ENCODE peak calls at places on chromosomes 11 and 22, in nine cellular contexts. C, Y, M, I, J, D, A, T and Q are unnamed samples.

GRCh38 chr11:32148824-32149223 is 58.0 kb downstream of the RCN1 start:
- DNase-seq in J (no peak), M (no peak), T (no peak), I (no peak), C (no peak), A (no peak), Y (no peak), D (no peak), Q (no peak)

GRCh38 chr11:20754957-20755356 is 85.6 kb downstream of the NELL1 start:
- DNase-seq in Y (no peak), T (no peak), C (no peak), A (no peak), J (no peak), D (peak), I (no peak), M (no peak), Q (no peak)

GRCh38 chr22:37197451-37198289 is 9.6 kb upstream of the C1QTNF6 start:
- DNase-seq in M (peak), J (no peak), A (peak), Y (no peak), I (no peak), C (no peak), T (peak), D (no peak), Q (no peak)

GRCh38 chr22:17633217-17633997 is 4.9 kb upstream of the ATP6V1E1 start:
- DNase-seq in J (no peak), Y (no peak), C (no peak), T (no peak), D (no peak), A (no peak), M (peak), I (no peak), Q (no peak)

GRCh38 chr11:8224161-8224591 is 39.5 kb downstream of the LMO1 start:
- DNase-seq in A (no peak), Y (no peak), T (no peak), J (no peak), D (no peak), C (no peak), I (no peak), M (no peak), Q (no peak)

GRCh38 chr11:75766449-75767227 is 1.9 kb upstream of the DGAT2 start:
- DNase-seq in D (no peak), C (no peak), A (no peak), J (no peak), I (no peak), Y (no peak), M (no peak), T (no peak), Q (no peak)

GRCh38 chr11:111724615-111725129 is 41.5 kb downstream of the PPP2R1B start:
- DNase-seq in I (no peak), D (no peak), Y (no peak), T (no peak), J (no peak), A (no peak), C (no peak), M (no peak), Q (no peak)

GRCh38 chr22:42439821-42440674 is 7.8 kb upstream of the NFAM1 start:
- DNase-seq in I (no peak), D (no peak), J (no peak), C (no peak), T (no peak), A (no peak), Y (no peak), M (peak), Q (no peak)

GRCh38 chr11:113874920-113875413 is 405 bp downstream of the USP28 start:
- DNase-seq in C (no peak), D (peak), M (no peak), J (peak), I (no peak), T (peak), A (no peak), Y (no peak), Q (peak)

GRCh38 chr11:70110538-70111055 is 32.5 kb downstream of the ANO1 start:
- DNase-seq in T (no peak), Y (no peak), A (no peak), M (no peak), J (no peak), I (no peak), D (no peak), C (no peak), Q (no peak)

GRCh38 chr11:61912991-61913698 is 4.2 kb downstream of the RAB3IL1 start:
- DNase-seq in I (no peak), Y (no peak), J (no peak), M (no peak), T (no peak), C (no peak), A (peak), D (no peak), Q (no peak)

GRCh38 chr11:103842795-103843194 is 193.6 kb upstream of the DDI1 start:
- DNase-seq in I (no peak), C (peak), J (no peak), D (no peak), M (peak), T (peak), A (no peak), Y (no peak), Q (no peak)

GRCh38 chr11:44032304-44033085 is 15.3 kb upstream of the ACCSL start:
- DNase-seq in M (peak), J (no peak), D (no peak), C (no peak), Y (no peak), I (no peak), A (peak), T (no peak), Q (no peak)

GRCh38 chr22:22057617-22058378 is 75.2 kb upstream of the TOP3B start:
- DNase-seq in D (no peak), M (no peak), J (no peak), I (no peak), Y (no peak), A (no peak), C (no peak), T (no peak), Q (no peak)

GRCh38 chr11:64934765-64935633 is 694 bp downstream of the GPHA2 start:
- DNase-seq in I (no peak), D (no peak), C (no peak), T (no peak), A (no peak), M (no peak), J (no peak), Y (no peak), Q (no peak)

GRCh38 chr22:50222508-50222907 is 21.7 kb downstream of the SELENOO start:
- DNase-seq in J (no peak), I (no peak), T (no peak), Y (no peak), M (no peak), C (no peak), A (no peak), D (no peak), Q (no peak)

GRCh38 chr11:68524681-68525080 is 64.1 kb downstream of the PPP6R3 start:
- DNase-seq in J (no peak), I (no peak), A (no peak), M (no peak), D (no peak), Y (no peak), T (no peak), C (no peak), Q (no peak)

GRCh38 chr11:126720539-126721235 is 279.9 kb downstream of the KIRREL3 start:
- DNase-seq in I (no peak), D (no peak), M (peak), A (no peak), T (peak), C (no peak), Y (no peak), J (no peak), Q (no peak)

GRCh38 chr11:108697872-108698473 is 33.1 kb downstream of the DDX10 start:
- DNase-seq in M (peak), Y (no peak), T (peak), J (peak), C (peak), D (peak), I (no peak), A (peak), Q (no peak)

GRCh38 chr11:46560300-46561025 is 33.4 kb downstream of the AMBRA1 start:
- DNase-seq in Y (no peak), A (no peak), T (peak), I (no peak), D (no peak), M (peak), J (peak), C (no peak), Q (no peak)

GRCh38 chr11:73391665-73392064 is 15.5 kb downstream of the RELT start:
- DNase-seq in C (no peak), Y (no peak), A (no peak), I (no peak), D (no peak), M (no peak), T (no peak), J (no peak), Q (no peak)